ENCODE peak calls at places on chromosomes 4 and X, in nine cellular contexts. M, F, K, Z, V, A, T, S and G are unnamed samples. For H3K4me1, the result is how much of the 10 kb centered on the place peaks cover.

GRCh38 chr4:154738426-154738825 is 5.4 kb upstream of the LRAT start:
- DNase-seq in S (no peak), F (no peak), M (no peak), T (no peak), K (no peak), V (no peak), A (no peak), Z (no peak), G (no peak)

GRCh38 chrX:78979789-78980464 is 34.7 kb downstream of the P2RY10 start:
- DNase-seq in M (peak), Z (no peak), A (no peak), F (peak), T (no peak), S (no peak), K (no peak), V (no peak), G (no peak)

GRCh38 chrX:70806081-70806480 is 102.4 kb downstream of the TEX11 start:
- DNase-seq in F (no peak), S (no peak), A (no peak), K (no peak), Z (no peak), M (no peak), T (no peak), V (no peak), G (no peak)

GRCh38 chrX:26889574-26889973 is 573.6 kb downstream of the PPP4R3C start:
- DNase-seq in M (no peak), F (no peak), V (no peak), S (no peak), K (no peak), A (no peak), Z (no peak), T (no peak), G (no peak)

GRCh38 chr4:101597204-101597603 is 193.3 kb upstream of the BANK1 start:
- DNase-seq in M (no peak), T (peak), S (no peak), Z (no peak), A (no peak), V (no peak), F (no peak), K (no peak), G (peak)

GRCh38 chr4:143489116-143489515 is 24.4 kb upstream of the SMARCA5 start:
- DNase-seq in S (no peak), V (no peak), Z (no peak), A (no peak), M (no peak), F (no peak), T (no peak), K (no peak), G (no peak)

GRCh38 chr4:80201326-80202151 is 4.2 kb downstream of the PRDM8 start:
- DNase-seq in M (no peak), A (peak), T (no peak), F (peak), S (no peak), V (no peak), K (no peak), Z (no peak), G (no peak)

GRCh38 chrX:1591863-1592127 is 391 bp downstream of the AKAP17A start:
- DNase-seq in A (no peak), M (no peak), V (no peak), K (no peak), S (no peak), Z (no peak), T (no peak), F (no peak), G (no peak)

GRCh38 chr4:102598102-102598758 is 97.1 kb downstream of the NFKB1 start:
- DNase-seq in V (no peak), M (no peak), A (no peak), S (no peak), Z (no peak), K (no peak), T (no peak), F (peak), G (peak)

GRCh38 chrX:110425222-110425621 is 66.6 kb downstream of the RTL9 start:
- DNase-seq in F (no peak), V (no peak), A (no peak), S (no peak), K (no peak), Z (no peak), M (no peak), T (no peak), G (no peak)

GRCh38 chrX:111083101-111083500 is 12.9 kb upstream of the PAK3 start:
- DNase-seq in K (no peak), Z (no peak), M (no peak), A (no peak), T (no peak), F (peak), S (no peak), V (no peak), G (no peak)

GRCh38 chr4:108829981-108830492 is 67.2 kb upstream of the ETNPPL start:
- DNase-seq in K (no peak), Z (no peak), V (no peak), M (no peak), S (no peak), F (peak), A (no peak), T (no peak), G (no peak)

GRCh38 chr4:1577818-1578217 is 106.3 kb downstream of the FAM53A start:
- DNase-seq in F (no peak), Z (no peak), V (no peak), S (peak), A (peak), T (no peak), K (no peak), M (no peak), G (no peak)

DNA sequence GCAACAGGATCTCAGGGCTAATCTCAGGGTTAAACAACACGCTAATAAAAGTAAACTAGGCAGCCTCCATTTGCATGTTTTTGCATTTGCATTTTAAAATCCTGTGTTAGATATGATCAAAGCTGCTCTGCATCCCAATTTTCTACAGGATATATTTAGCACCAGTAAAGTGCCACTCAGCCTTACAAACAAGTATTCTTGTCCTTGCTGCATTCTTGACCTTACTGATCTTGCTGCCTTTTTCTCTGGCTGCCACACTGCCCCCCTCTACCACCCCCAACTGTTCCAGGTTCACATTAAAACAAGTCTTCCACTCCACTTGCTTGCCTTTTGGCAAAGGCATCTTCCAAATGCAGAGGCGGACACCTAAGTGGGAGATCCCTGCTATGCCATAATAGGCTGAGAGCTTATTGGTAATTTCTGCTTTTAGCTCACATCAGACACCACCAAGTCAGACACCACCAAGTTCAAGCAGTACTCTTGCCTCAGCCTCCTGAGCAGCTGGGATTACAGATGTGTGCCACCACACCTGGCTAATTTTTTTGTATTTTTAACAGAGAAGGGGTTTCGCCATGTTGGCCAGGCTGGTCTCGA is 48.1 kb downstream of the GPRIN3 start:
- DNase-seq in F (no peak), S (no peak), K (no peak), M (no peak), T (no peak), V (no peak), Z (no peak), A (no peak), G (no peak)
- H3K4me1 ChIP-seq in F (half or more), S (under half), K (under half), M (under half), T (under half), V (under half), Z (under half), A (under half), G (under half)

DNA sequence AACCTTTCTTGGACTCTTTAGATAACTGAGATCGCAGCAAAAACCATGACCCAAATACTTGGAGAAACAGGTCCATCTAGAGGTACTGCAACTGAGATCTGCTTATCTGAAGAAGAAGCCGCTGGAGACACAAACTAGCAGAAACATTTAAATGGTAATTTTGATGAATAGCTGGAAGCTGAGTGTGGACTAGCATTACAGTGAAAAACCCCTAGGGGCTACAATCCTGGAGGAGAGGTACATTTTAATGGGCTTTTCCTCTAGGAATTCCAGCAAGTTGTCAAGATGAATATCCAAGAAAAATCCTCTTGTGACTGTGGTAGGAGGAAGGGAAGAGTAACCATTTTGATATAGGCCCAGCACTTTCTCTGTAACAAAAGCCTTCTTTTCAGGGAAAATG is 592.5 kb upstream of the GRIA3 start:
- DNase-seq in V (no peak), Z (no peak), F (no peak), A (no peak), K (no peak), S (no peak), T (no peak), M (no peak), G (no peak)
- H3K4me3 ChIP-seq in V (no peak), Z (no peak), F (no peak), A (no peak), K (no peak), S (no peak), T (no peak), M (no peak), G (no peak)

GRCh38 chr4:174930895-174931294 is 12.7 kb downstream of the ADAM29 start:
- DNase-seq in A (no peak), K (no peak), V (no peak), Z (no peak), M (no peak), T (no peak), F (no peak), S (no peak), G (no peak)

GRCh38 chr4:174928174-174928573 is 10.0 kb downstream of the ADAM29 start:
- DNase-seq in K (no peak), M (no peak), T (no peak), F (no peak), S (no peak), Z (no peak), V (no peak), A (no peak), G (no peak)

GRCh38 chr4:174928575-174929253 is 10.6 kb downstream of the ADAM29 start:
- DNase-seq in Z (no peak), F (no peak), T (no peak), V (no peak), M (no peak), A (no peak), S (no peak), K (no peak), G (no peak)

GRCh38 chr4:174926958-174927357 is 8.8 kb downstream of the ADAM29 start:
- DNase-seq in S (no peak), T (no peak), M (no peak), Z (no peak), V (no peak), F (no peak), K (no peak), A (no peak), G (no peak)

DNA sequence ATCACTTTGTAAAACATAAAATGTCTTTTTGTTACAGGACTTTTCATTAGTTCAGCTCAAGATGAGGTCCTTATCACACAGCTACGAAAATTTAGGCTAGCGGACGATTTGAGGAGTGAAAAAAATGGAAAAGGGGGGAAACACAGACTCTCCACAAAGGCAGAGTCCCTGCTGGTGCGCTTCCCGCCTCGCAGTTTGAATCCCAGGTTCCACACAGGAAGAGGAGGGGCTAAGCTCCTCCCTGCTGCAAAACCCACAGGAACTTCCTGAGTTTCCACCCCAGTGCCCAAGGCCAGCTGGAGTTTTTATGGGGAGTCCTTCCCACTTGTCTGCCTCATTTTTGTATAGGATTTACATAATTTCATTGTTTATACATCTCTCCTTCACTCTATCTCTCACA is 11.2 kb downstream of the ADAM29 start:
- DNase-seq in A (no peak), F (no peak), Z (no peak), K (no peak), M (no peak), T (no peak), V (no peak), S (no peak), G (no peak)
- H3K27ac ChIP-seq in A (no peak), F (no peak), Z (no peak), K (no peak), M (no peak), T (no peak), V (no peak), S (no peak), G (no peak)

DNA sequence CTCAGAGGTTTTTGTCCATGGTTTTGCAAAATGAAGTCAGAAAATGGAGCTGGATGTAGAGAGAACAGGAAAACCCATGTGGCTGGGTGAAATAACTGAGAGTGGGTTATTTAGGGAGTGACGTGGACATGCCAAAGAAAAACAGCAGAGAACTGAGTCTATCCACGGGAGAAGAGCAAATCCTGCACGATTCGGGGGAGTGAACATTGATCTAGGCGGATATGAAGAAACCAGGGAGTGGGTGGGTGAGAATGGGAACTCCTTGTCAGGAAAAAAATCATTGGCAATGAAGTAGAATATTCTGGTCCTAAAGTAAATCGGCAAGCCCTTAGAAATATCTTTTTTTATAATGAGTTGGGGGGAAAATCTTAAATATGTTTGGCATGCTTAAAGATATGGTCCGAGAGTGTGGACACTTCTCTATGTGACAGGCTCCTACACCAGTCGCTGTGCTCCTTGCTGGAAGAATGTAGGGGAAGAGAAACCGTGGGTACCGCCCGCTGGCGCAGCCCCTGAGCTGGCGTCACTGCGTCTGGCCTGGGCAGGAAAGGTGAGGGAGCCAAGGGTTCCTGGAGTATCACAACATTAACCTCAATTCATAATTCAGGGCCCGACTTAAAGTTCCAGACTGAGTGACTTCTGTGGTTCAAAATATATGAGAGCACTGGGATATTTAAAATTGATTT is 95.2 kb downstream of the GATB start:
- DNase-seq in A (no peak), F (no peak), S (no peak), M (no peak), V (no peak), T (no peak), K (no peak), Z (no peak), G (no peak)
- H3K4me1 ChIP-seq in A (under half), F (under half), S (half or more), M (under half), V (under half), T (under half), K (under half), Z (under half), G (under half)